ENCODE peak calls at places on chromosomes 13 and 19, in nine cellular contexts. L, T, G, K, U, S, D, R and C are unnamed samples.

GRCh38 chr19:3372413-3372812 is 6.0 kb downstream of the NFIC start:
- DNase-seq in G (no peak), L (no peak), U (no peak), K (no peak), S (no peak), T (no peak), R (no peak), D (no peak), C (no peak)

GRCh38 chr19:19423322-19423721 is 17.8 kb downstream of the GATAD2A start:
- DNase-seq in D (no peak), G (no peak), R (peak; percentile 27), T (no peak), S (no peak), L (no peak), K (no peak), U (no peak), C (no peak)

GRCh38 chr13:27079421-27079958 is 92.1 kb downstream of the USP12 start:
- DNase-seq in T (no peak), S (no peak), K (no peak), L (no peak), R (peak; percentile 94), U (peak; percentile 63), D (peak; percentile 5), G (no peak), C (no peak)

GRCh38 chr13:82833928-82834327 is 1048.3 kb downstream of the SLITRK1 start:
- DNase-seq in D (no peak), U (no peak), K (no peak), R (peak; percentile 12), G (no peak), T (no peak), L (no peak), S (no peak), C (peak; percentile 2)

GRCh38 chr19:51090471-51090870 is 7.8 kb upstream of the KLK14 start:
- DNase-seq in U (peak; percentile 4), S (no peak), L (no peak), D (no peak), G (no peak), T (no peak), K (no peak), R (peak; percentile 10), C (no peak)

GRCh38 chr13:61900033-61900432 is 484.4 kb upstream of the PCDH20 start:
- DNase-seq in D (no peak), U (no peak), R (no peak), K (no peak), S (no peak), L (no peak), T (no peak), G (no peak), C (no peak)

GRCh38 chr13:81171065-81171647 is 830.2 kb upstream of the SPRY2 start:
- DNase-seq in L (peak; percentile 5), K (no peak), D (peak; percentile 18), U (no peak), T (no peak), S (no peak), R (peak; percentile 3), G (no peak), C (peak; percentile 35)

GRCh38 chr19:3491396-3492119 is 8.3 kb upstream of the SMIM44 start:
- DNase-seq in S (no peak), G (no peak), D (no peak), K (no peak), L (no peak), T (no peak), R (no peak), U (no peak), C (no peak)

GRCh38 chr19:49472936-49473335 is 1.1 kb upstream of the FLT3LG start:
- DNase-seq in R (no peak), T (no peak), U (no peak), S (no peak), D (no peak), G (no peak), L (no peak), K (no peak), C (no peak)

GRCh38 chr19:49475995-49476880 is 2.2 kb downstream of the FLT3LG start:
- DNase-seq in D (peak; percentile 94), G (no peak), T (peak; percentile 91), K (peak; percentile 79), S (no peak), L (no peak), R (no peak), U (no peak), C (no peak)

GRCh38 chr19:49474545-49474930 is 523 bp downstream of the FLT3LG start:
- DNase-seq in L (no peak), K (no peak), G (no peak), T (no peak), R (no peak), U (no peak), S (no peak), D (no peak), C (no peak)

GRCh38 chr19:49475191-49475932 is 1.3 kb downstream of the FLT3LG start:
- DNase-seq in U (no peak), D (no peak), S (no peak), K (peak; percentile 41), T (no peak), R (no peak), L (no peak), G (no peak), C (no peak)

GRCh38 chr19:49473868-49474544 is at the start of gene FLT3LG:
- DNase-seq in K (peak; percentile 98), G (peak; percentile 84), L (no peak), R (peak; percentile 53), D (peak; percentile 69), U (peak; percentile 85), S (peak; percentile 77), T (peak; percentile 82), C (no peak)
- H3K4me3 ChIP-seq in K (peak within 1 kb of the TSS; percentile 75), G (peak within 1 kb of the TSS; percentile 61), L (peak within 1 kb of the TSS; percentile 59), R (peak within 1 kb of the TSS; percentile 76), D (peak within 1 kb of the TSS; percentile 39), U (peak within 1 kb of the TSS; percentile 87), S (peak within 1 kb of the TSS; percentile 76), T (peak within 1 kb of the TSS; percentile 40), C (peak within 1 kb of the TSS; percentile 54)

DNA sequence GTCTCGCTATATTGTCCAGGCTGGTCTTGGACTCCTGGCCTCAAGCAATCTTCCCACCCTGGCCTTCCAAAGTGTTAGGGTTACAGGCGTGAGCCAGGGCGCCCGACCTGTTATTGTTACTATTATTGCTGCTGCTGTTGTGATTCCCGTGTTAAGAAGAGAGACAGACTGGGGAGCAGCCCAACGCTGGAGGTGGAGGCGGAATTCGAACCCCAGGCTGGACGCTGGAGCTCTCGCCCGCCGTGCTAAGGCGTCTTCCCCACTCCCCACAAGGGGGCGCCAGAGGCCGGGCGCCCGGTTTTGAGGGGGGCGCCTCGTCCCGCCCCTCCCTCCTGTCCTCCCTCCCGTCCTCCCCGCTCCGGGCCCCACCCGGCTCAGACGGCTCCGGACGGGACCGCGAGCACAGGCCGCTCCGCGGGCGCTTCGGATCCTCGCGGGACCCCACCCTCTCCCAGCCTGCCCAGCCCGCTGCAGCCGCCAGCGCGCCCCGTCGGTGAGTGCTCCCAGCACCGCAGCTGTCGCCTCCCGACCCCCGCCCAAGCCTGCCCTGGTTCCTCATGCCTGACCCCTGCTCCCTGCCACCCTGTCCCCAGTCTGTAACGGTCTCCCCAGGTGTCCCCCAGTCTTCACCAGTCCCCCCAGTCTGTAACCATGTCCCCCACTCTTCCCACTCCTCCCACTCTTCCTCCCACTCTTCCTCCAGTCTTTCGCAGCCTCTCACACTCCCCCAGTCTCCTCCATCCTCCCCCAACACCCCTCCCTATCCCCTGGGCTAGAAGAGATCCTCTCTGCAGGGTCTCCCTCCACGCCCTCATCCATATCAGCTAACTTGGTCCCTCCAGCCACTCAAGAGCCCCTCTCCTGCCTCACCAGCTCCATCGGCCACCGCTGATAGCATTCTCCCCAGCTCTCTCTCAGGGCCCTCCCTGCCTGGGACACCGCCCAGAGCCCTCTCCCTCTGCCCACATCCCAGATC is at the start of gene EHD2:
- DNase-seq in K (peak; percentile 37), D (peak; percentile 70), S (peak; percentile 85), U (peak; percentile 83), L (no peak), G (peak; percentile 76), R (peak; percentile 69), T (peak; percentile 76), C (peak; percentile 33)
- H3K4me3 ChIP-seq in K (no peak within 1 kb of the TSS), D (peak within 1 kb of the TSS; percentile 52), S (peak within 1 kb of the TSS; percentile 92), U (peak within 1 kb of the TSS; percentile 98), L (peak within 1 kb of the TSS; percentile 74), G (peak within 1 kb of the TSS; percentile 79), R (peak within 1 kb of the TSS; percentile 97), T (peak within 1 kb of the TSS; percentile 36), C (peak within 1 kb of the TSS; percentile 99)

GRCh38 chr19:1015782-1016646 is 4.9 kb downstream of the TMEM259 start:
- DNase-seq in K (no peak), S (no peak), D (peak; percentile 42), G (no peak), R (no peak), L (no peak), U (no peak), T (no peak), C (no peak)

GRCh38 chr19:1016647-1017114 is 4.2 kb downstream of the TMEM259 start:
- DNase-seq in L (no peak), U (peak; percentile 84), T (no peak), G (no peak), S (no peak), D (no peak), R (peak; percentile 82), K (no peak), C (peak; percentile 74)

GRCh38 chr19:1018393-1018792 is 2.5 kb downstream of the TMEM259 start:
- DNase-seq in L (no peak), R (no peak), T (no peak), D (no peak), K (no peak), U (no peak), S (no peak), G (no peak), C (no peak)

GRCh38 chr19:1017906-1018305 is 3.0 kb downstream of the TMEM259 start:
- DNase-seq in K (no peak), S (no peak), D (no peak), U (no peak), T (no peak), L (no peak), G (no peak), R (no peak), C (no peak)

DNA sequence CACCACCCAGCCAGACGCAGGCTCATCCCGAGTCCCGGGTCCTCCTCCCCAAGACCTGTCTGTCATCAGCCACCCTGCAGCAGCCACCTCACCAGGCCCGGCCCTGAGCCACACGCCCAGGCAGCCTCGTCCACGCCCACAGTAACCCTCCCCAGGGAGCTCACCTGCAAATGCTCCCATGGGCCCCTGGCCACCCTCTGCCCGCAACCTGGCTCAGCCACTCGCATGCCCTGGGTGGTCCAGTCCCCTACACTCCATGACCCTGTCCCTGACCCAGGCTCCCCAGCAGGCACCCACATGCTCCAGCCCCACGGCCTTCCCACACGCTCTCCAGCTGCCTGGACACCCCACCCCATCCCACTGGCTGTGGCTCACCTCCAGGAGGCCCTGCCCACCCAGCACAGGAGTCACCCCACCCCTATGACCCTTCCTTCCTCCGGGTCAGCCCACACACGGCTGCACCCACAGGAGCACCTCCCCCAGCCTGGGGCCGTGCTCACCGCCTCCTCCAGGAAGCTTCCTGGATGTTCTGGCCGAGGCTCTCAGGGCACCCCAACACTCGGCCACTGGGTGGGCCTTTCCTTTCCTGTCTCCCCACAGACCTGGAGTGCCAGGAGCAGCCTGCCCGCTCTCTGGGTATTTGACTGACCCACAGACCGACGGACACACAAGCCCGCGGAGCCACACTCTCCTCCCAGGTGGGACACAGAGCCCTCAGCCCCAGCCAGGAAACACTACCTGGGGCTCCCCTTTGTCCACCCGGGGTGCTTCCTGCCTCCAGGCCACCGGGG is 3.6 kb downstream of the TMEM259 start:
- DNase-seq in L (no peak), D (no peak), S (no peak), K (no peak), U (no peak), R (no peak), T (no peak), G (no peak), C (peak; percentile 66)
- H3K4me3 ChIP-seq in L (peak overlapping the region; percentile 11), D (no peak overlapping the region), S (no peak overlapping the region), K (no peak overlapping the region), U (peak overlapping the region; percentile 34), R (no peak overlapping the region), T (no peak overlapping the region), G (no peak overlapping the region), C (peak overlapping the region; percentile 11)

GRCh38 chr19:1605236-1606137 is at the start of gene UQCR11:
- DNase-seq in L (peak; percentile 78), K (peak; percentile 90), U (peak; percentile 97), S (peak; percentile 95), R (peak; percentile 96), G (peak; percentile 96), T (peak; percentile 97), D (peak; percentile 97), C (peak; percentile 82)

GRCh38 chr19:1598777-1599459 is 6.3 kb upstream of the MBD3 start:
- DNase-seq in D (no peak), T (no peak), U (no peak), K (no peak), L (no peak), G (no peak), R (no peak), S (no peak), C (no peak)

GRCh38 chr19:1601613-1602064 is 3.6 kb downstream of the UQCR11 start:
- DNase-seq in K (no peak), D (no peak), T (no peak), L (no peak), R (no peak), S (no peak), U (no peak), G (no peak), C (no peak)

GRCh38 chr19:1599460-1599846 is 5.8 kb downstream of the UQCR11 start:
- DNase-seq in S (no peak), T (no peak), R (no peak), D (no peak), K (no peak), U (no peak), G (no peak), L (no peak), C (no peak)

DNA sequence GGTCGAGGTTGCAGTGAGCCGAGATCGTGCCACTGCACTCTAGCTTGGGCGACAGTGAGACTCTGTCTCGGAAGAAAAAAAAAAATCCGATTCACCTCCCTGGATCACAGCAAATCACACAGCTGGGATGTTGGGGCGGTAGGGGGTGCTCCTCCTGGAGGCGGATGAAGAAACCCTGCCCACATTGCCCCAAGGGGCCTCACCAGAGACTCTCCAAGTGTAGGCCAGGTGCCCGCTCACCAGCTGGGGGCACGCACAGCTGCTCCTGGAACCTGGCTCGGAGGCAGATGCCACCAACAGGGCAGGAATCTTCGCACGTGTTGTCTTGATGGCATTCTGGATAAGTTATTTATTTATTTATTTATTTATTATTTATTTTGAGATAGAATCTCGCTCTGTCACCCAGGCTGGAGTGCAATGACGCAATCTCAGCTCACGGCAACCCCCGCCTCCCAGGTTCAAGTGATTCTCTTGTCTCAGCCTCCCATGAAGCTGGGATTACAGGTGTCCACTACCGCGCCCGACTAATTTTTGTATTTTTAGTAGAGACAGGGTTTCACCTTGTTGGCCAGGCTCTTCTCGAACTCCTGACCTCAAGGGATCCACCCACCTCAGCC is 3.1 kb downstream of the UQCR11 start:
- DNase-seq in K (no peak), U (no peak), G (no peak), R (no peak), T (no peak), L (no peak), S (no peak), D (no peak), C (no peak)
- H3K4me3 ChIP-seq in K (no peak overlapping the region), U (no peak overlapping the region), G (no peak overlapping the region), R (no peak overlapping the region), T (no peak overlapping the region), L (no peak overlapping the region), S (no peak overlapping the region), D (no peak overlapping the region), C (no peak overlapping the region)